ENCODE peak calls at places on chromosomes 11 and 22, in five cellular contexts. K is mesenchymal stem cell; H is CD8-positive, alpha-beta memory T cell; D is effector memory CD4-positive, alpha-beta T cell; J is GM23248. F is an unnamed sample.

GRCh38 chr22:17783773-17784480 is 9.7 kb upstream of the BID start:
- DNase-seq in J (no peak), H (no peak), D (no peak), K (no peak), F (no peak)

GRCh38 chr11:2077061-2077802 is 62.0 kb downstream of the IGF2 start:
- DNase-seq in H (no peak), J (peak), K (peak), D (no peak), F (no peak)

GRCh38 chr11:11989774-11990744 is 18.4 kb downstream of the DKK3 start:
- DNase-seq in D (no peak), H (no peak), J (peak), K (peak), F (no peak)

GRCh38 chr11:62850911-62851806 is 11.8 kb upstream of the WDR74 start:
- DNase-seq in K (no peak), J (no peak), H (no peak), D (no peak), F (no peak)

GRCh38 chr11:88293931-88294330 is 43.6 kb downstream of the CTSC start:
- DNase-seq in D (no peak), K (no peak), J (peak), H (no peak), F (no peak)

GRCh38 chr11:73240190-73240781 is 22.2 kb downstream of the P2RY2 start:
- DNase-seq in K (peak), D (no peak), H (no peak), J (peak), F (no peak)

GRCh38 chr22:25492950-25493790 is 71.3 kb upstream of the GRK3 start:
- DNase-seq in D (no peak), H (no peak), J (no peak), K (no peak), F (no peak)

GRCh38 chr11:106925245-106925644 is 93.0 kb downstream of the GUCY1A2 start:
- DNase-seq in J (peak), K (no peak), H (no peak), D (no peak), F (no peak)

GRCh38 chr11:17646451-17647145 is 72.8 kb upstream of the MYOD1 start:
- DNase-seq in H (no peak), D (no peak), J (no peak), K (no peak), F (no peak)

GRCh38 chr11:45289369-45289768 is 3.2 kb upstream of the SYT13 start:
- DNase-seq in J (peak), H (no peak), K (peak), D (no peak), F (no peak)

GRCh38 chr11:120863359-120863758 is 160.5 kb upstream of the TBCEL start:
- DNase-seq in H (no peak), K (peak), J (peak), D (no peak), F (no peak)

GRCh38 chr11:68022531-68022930 is 8.0 kb upstream of the NDUFS8 start:
- DNase-seq in J (no peak), D (no peak), H (no peak), K (no peak), F (no peak)
- H3K27ac ChIP-seq in J (no peak), D (no peak), H (no peak), K (no peak), F (no peak)

DNA sequence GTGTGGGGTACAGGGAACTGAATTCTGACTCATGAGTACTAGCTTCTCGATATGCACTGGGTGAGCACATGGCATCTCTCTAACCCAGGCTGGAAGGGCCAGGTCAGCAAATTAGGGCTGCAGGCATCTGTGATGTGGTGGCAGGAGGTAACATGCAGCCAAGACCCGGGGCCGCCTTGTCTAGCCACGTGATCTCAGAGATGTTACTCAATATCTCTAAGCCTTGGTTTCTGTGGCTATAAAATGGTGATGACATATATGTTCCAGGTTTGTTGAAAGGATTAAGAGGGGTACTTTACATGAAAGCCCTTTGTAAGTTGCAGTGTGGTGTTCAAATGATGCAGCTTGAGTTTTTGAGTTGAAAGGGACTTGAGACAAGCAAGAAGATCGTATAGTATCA is 3.2 kb downstream of the ST14 start:
- DNase-seq in D (no peak), K (peak), H (no peak), J (peak), F (no peak)
- H3K27ac ChIP-seq in D (no peak), K (no peak), H (no peak), J (no peak), F (peak)

GRCh38 chr11:97740783-97741151 is 1280.0 kb upstream of the CNTN5 start:
- DNase-seq in H (no peak), D (no peak), J (no peak), K (no peak), F (no peak)

GRCh38 chr11:97738751-97739150 is 1282.0 kb upstream of the CNTN5 start:
- DNase-seq in K (peak), H (no peak), D (no peak), J (no peak), F (no peak)

GRCh38 chr11:97743205-97743742 is 1277.5 kb upstream of the CNTN5 start:
- DNase-seq in D (no peak), H (no peak), J (no peak), K (peak), F (no peak)

GRCh38 chr11:97742717-97743116 is 1278.0 kb upstream of the CNTN5 start:
- DNase-seq in J (no peak), H (no peak), D (no peak), K (peak), F (no peak)

GRCh38 chr11:97739892-97740782 is 1280.6 kb upstream of the CNTN5 start:
- DNase-seq in K (peak), J (peak), H (no peak), D (no peak), F (no peak)
- H3K27ac ChIP-seq in K (peak), J (no peak), H (no peak), D (no peak), F (no peak)

GRCh38 chr11:91293119-91293518 is 931.5 kb upstream of the FAT3 start:
- DNase-seq in H (no peak), K (no peak), J (no peak), D (no peak), F (no peak)
- H3K27ac ChIP-seq in H (no peak), K (no peak), J (no peak), D (no peak), F (no peak)

GRCh38 chr22:46137218-46137766 is 13.0 kb upstream of the PPARA start:
- DNase-seq in D (no peak), J (no peak), K (no peak), H (no peak), F (no peak)
- H3K27ac ChIP-seq in D (no peak), J (no peak), K (no peak), H (no peak), F (no peak)